ENCODE peak calls at places on chromosomes 7 and 10, in seven cellular contexts. One of them, this sample, is unnamed.

GRCh38 chr7:73909996-73910395 is 49.0 kb downstream of the TMEM270 start:
- DNase-seq in colonic mucosa: no peak
- DNase-seq in activated CD8-positive, alpha-beta memory T cell treated with anti-CD3 and anti-CD28 coated beads for 24 hours: no peak
- DNase-seq in effector memory CD4-positive, alpha-beta T cell: no peak
- DNase-seq in left cardiac atrium: no peak
- DNase-seq in effector memory CD8-positive, alpha-beta T cell: no peak
- DNase-seq in WERI-Rb-1: no peak
- DNase-seq in this sample: no peak

GRCh38 chr7:17663056-17663675 is 277.1 kb downstream of the SNX13 start:
- DNase-seq in effector memory CD8-positive, alpha-beta T cell: no peak
- DNase-seq in colonic mucosa: no peak
- DNase-seq in WERI-Rb-1: no peak
- DNase-seq in left cardiac atrium: no peak
- DNase-seq in effector memory CD4-positive, alpha-beta T cell: no peak
- DNase-seq in activated CD8-positive, alpha-beta memory T cell treated with anti-CD3 and anti-CD28 coated beads for 24 hours: no peak
- DNase-seq in this sample: no peak

GRCh38 chr7:69683002-69683401 is 84.7 kb downstream of the AUTS2 start:
- DNase-seq in colonic mucosa: no peak
- DNase-seq in WERI-Rb-1: no peak
- DNase-seq in effector memory CD4-positive, alpha-beta T cell: no peak
- DNase-seq in left cardiac atrium: no peak
- DNase-seq in effector memory CD8-positive, alpha-beta T cell: no peak
- DNase-seq in activated CD8-positive, alpha-beta memory T cell treated with anti-CD3 and anti-CD28 coated beads for 24 hours: no peak
- DNase-seq in this sample: no peak

GRCh38 chr7:33547880-33548279 is 357.5 kb upstream of the BMPER start:
- DNase-seq in WERI-Rb-1: no peak
- DNase-seq in left cardiac atrium: no peak
- DNase-seq in effector memory CD4-positive, alpha-beta T cell: no peak
- DNase-seq in activated CD8-positive, alpha-beta memory T cell treated with anti-CD3 and anti-CD28 coated beads for 24 hours: no peak
- DNase-seq in effector memory CD8-positive, alpha-beta T cell: no peak
- DNase-seq in colonic mucosa: no peak
- DNase-seq in this sample: no peak

GRCh38 chr10:15314482-15315070 is 56.5 kb downstream of the FAM171A1 start:
- DNase-seq in colonic mucosa: no peak
- DNase-seq in activated CD8-positive, alpha-beta memory T cell treated with anti-CD3 and anti-CD28 coated beads for 24 hours: no peak
- DNase-seq in effector memory CD4-positive, alpha-beta T cell: no peak
- DNase-seq in WERI-Rb-1: no peak
- DNase-seq in effector memory CD8-positive, alpha-beta T cell: no peak
- DNase-seq in left cardiac atrium: no peak
- DNase-seq in this sample: no peak

GRCh38 chr7:26199301-26200112 is 1.0 kb downstream of the HNRNPA2B1 start:
- DNase-seq in activated CD8-positive, alpha-beta memory T cell treated with anti-CD3 and anti-CD28 coated beads for 24 hours: peak; percentile 85
- DNase-seq in left cardiac atrium: peak; percentile 70
- DNase-seq in effector memory CD8-positive, alpha-beta T cell: peak; percentile 57
- DNase-seq in effector memory CD4-positive, alpha-beta T cell: peak; percentile 31
- DNase-seq in colonic mucosa: peak; percentile 67
- DNase-seq in WERI-Rb-1: peak; percentile 62
- DNase-seq in this sample: peak; percentile 70

GRCh38 chr10:123491692-123492415 is 174.3 kb upstream of the GPR26 start:
- DNase-seq in WERI-Rb-1: no peak
- DNase-seq in effector memory CD4-positive, alpha-beta T cell: no peak
- DNase-seq in left cardiac atrium: no peak
- DNase-seq in colonic mucosa: no peak
- DNase-seq in activated CD8-positive, alpha-beta memory T cell treated with anti-CD3 and anti-CD28 coated beads for 24 hours: no peak
- DNase-seq in effector memory CD8-positive, alpha-beta T cell: no peak
- DNase-seq in this sample: no peak

GRCh38 chr10:102504179-102504975 is 605 bp downstream of the SUFU start:
- DNase-seq in activated CD8-positive, alpha-beta memory T cell treated with anti-CD3 and anti-CD28 coated beads for 24 hours: no peak
- DNase-seq in left cardiac atrium: peak; percentile 38
- DNase-seq in colonic mucosa: peak; percentile 47
- DNase-seq in effector memory CD4-positive, alpha-beta T cell: no peak
- DNase-seq in WERI-Rb-1: peak; percentile 36
- DNase-seq in effector memory CD8-positive, alpha-beta T cell: no peak
- DNase-seq in this sample: peak; percentile 59

GRCh38 chr10:61779950-61780659 is 117.4 kb downstream of the CABCOCO1 start:
- DNase-seq in effector memory CD8-positive, alpha-beta T cell: no peak
- DNase-seq in activated CD8-positive, alpha-beta memory T cell treated with anti-CD3 and anti-CD28 coated beads for 24 hours: no peak
- DNase-seq in WERI-Rb-1: no peak
- DNase-seq in effector memory CD4-positive, alpha-beta T cell: no peak
- DNase-seq in colonic mucosa: peak; percentile 43
- DNase-seq in left cardiac atrium: peak; percentile 65
- DNase-seq in this sample: no peak

GRCh38 chr7:38542156-38542555 is 89.0 kb downstream of the AMPH start:
- DNase-seq in WERI-Rb-1: no peak
- DNase-seq in left cardiac atrium: no peak
- DNase-seq in colonic mucosa: no peak
- DNase-seq in activated CD8-positive, alpha-beta memory T cell treated with anti-CD3 and anti-CD28 coated beads for 24 hours: no peak
- DNase-seq in effector memory CD4-positive, alpha-beta T cell: no peak
- DNase-seq in effector memory CD8-positive, alpha-beta T cell: no peak
- DNase-seq in this sample: no peak

GRCh38 chr10:118698421-118698820 is 56.3 kb downstream of the CACUL1 start:
- DNase-seq in activated CD8-positive, alpha-beta memory T cell treated with anti-CD3 and anti-CD28 coated beads for 24 hours: peak; percentile 84
- DNase-seq in left cardiac atrium: peak; percentile 50
- DNase-seq in colonic mucosa: peak; percentile 44
- DNase-seq in effector memory CD8-positive, alpha-beta T cell: peak; percentile 59
- DNase-seq in WERI-Rb-1: no peak
- DNase-seq in effector memory CD4-positive, alpha-beta T cell: peak; percentile 56
- DNase-seq in this sample: no peak

GRCh38 chr7:117127585-117128168 is 174.4 kb downstream of the ST7 start:
- DNase-seq in left cardiac atrium: peak; percentile 52
- DNase-seq in WERI-Rb-1: peak; percentile 17
- DNase-seq in effector memory CD8-positive, alpha-beta T cell: peak; percentile 38
- DNase-seq in colonic mucosa: peak; percentile 60
- DNase-seq in effector memory CD4-positive, alpha-beta T cell: no peak
- DNase-seq in activated CD8-positive, alpha-beta memory T cell treated with anti-CD3 and anti-CD28 coated beads for 24 hours: peak; percentile 61
- DNase-seq in this sample: peak; percentile 36

GRCh38 chr7:131544449-131545425 is 11.7 kb downstream of the PODXL start:
- DNase-seq in colonic mucosa: no peak
- DNase-seq in effector memory CD4-positive, alpha-beta T cell: no peak
- DNase-seq in activated CD8-positive, alpha-beta memory T cell treated with anti-CD3 and anti-CD28 coated beads for 24 hours: no peak
- DNase-seq in left cardiac atrium: no peak
- DNase-seq in effector memory CD8-positive, alpha-beta T cell: no peak
- DNase-seq in WERI-Rb-1: peak; percentile 43
- DNase-seq in this sample: no peak

GRCh38 chr7:128811631-128812430 is 18.4 kb upstream of the FLNC start:
- DNase-seq in effector memory CD8-positive, alpha-beta T cell: no peak
- DNase-seq in left cardiac atrium: no peak
- DNase-seq in colonic mucosa: no peak
- DNase-seq in WERI-Rb-1: no peak
- DNase-seq in effector memory CD4-positive, alpha-beta T cell: no peak
- DNase-seq in activated CD8-positive, alpha-beta memory T cell treated with anti-CD3 and anti-CD28 coated beads for 24 hours: no peak
- DNase-seq in this sample: no peak

GRCh38 chr7:65339257-65339656 is 34.4 kb upstream of the ZNF92 start:
- DNase-seq in effector memory CD8-positive, alpha-beta T cell: no peak
- DNase-seq in effector memory CD4-positive, alpha-beta T cell: no peak
- DNase-seq in left cardiac atrium: no peak
- DNase-seq in WERI-Rb-1: no peak
- DNase-seq in colonic mucosa: no peak
- DNase-seq in activated CD8-positive, alpha-beta memory T cell treated with anti-CD3 and anti-CD28 coated beads for 24 hours: no peak
- DNase-seq in this sample: no peak

GRCh38 chr10:36266923-36267322 is 624.8 kb upstream of the FZD8 start:
- DNase-seq in activated CD8-positive, alpha-beta memory T cell treated with anti-CD3 and anti-CD28 coated beads for 24 hours: no peak
- DNase-seq in effector memory CD4-positive, alpha-beta T cell: no peak
- DNase-seq in WERI-Rb-1: no peak
- DNase-seq in colonic mucosa: no peak
- DNase-seq in effector memory CD8-positive, alpha-beta T cell: no peak
- DNase-seq in left cardiac atrium: no peak
- DNase-seq in this sample: no peak

GRCh38 chr10:78623577-78624215 is 445.1 kb upstream of the ZMIZ1 start:
- DNase-seq in effector memory CD4-positive, alpha-beta T cell: no peak
- DNase-seq in activated CD8-positive, alpha-beta memory T cell treated with anti-CD3 and anti-CD28 coated beads for 24 hours: no peak
- DNase-seq in effector memory CD8-positive, alpha-beta T cell: no peak
- DNase-seq in left cardiac atrium: no peak
- DNase-seq in colonic mucosa: no peak
- DNase-seq in WERI-Rb-1: no peak
- DNase-seq in this sample: no peak

GRCh38 chr10:80528185-80528700 is 9.5 kb upstream of the SH2D4B start:
- DNase-seq in effector memory CD8-positive, alpha-beta T cell: no peak
- DNase-seq in colonic mucosa: no peak
- DNase-seq in effector memory CD4-positive, alpha-beta T cell: no peak
- DNase-seq in left cardiac atrium: no peak
- DNase-seq in WERI-Rb-1: no peak
- DNase-seq in activated CD8-positive, alpha-beta memory T cell treated with anti-CD3 and anti-CD28 coated beads for 24 hours: no peak
- DNase-seq in this sample: no peak

GRCh38 chr10:116892873-116893685 is 43.8 kb downstream of the ENO4 start:
- DNase-seq in effector memory CD4-positive, alpha-beta T cell: no peak
- DNase-seq in colonic mucosa: no peak
- DNase-seq in left cardiac atrium: no peak
- DNase-seq in WERI-Rb-1: peak; percentile 84
- DNase-seq in activated CD8-positive, alpha-beta memory T cell treated with anti-CD3 and anti-CD28 coated beads for 24 hours: no peak
- DNase-seq in effector memory CD8-positive, alpha-beta T cell: no peak
- DNase-seq in this sample: no peak

GRCh38 chr10:49194212-49194920 is 6.2 kb upstream of the TMEM273 start:
- DNase-seq in WERI-Rb-1: no peak
- DNase-seq in activated CD8-positive, alpha-beta memory T cell treated with anti-CD3 and anti-CD28 coated beads for 24 hours: no peak
- DNase-seq in effector memory CD4-positive, alpha-beta T cell: no peak
- DNase-seq in left cardiac atrium: no peak
- DNase-seq in effector memory CD8-positive, alpha-beta T cell: no peak
- DNase-seq in colonic mucosa: no peak
- DNase-seq in this sample: no peak

GRCh38 chr10:54081950-54082349 is 719.1 kb downstream of the PCDH15 start:
- DNase-seq in activated CD8-positive, alpha-beta memory T cell treated with anti-CD3 and anti-CD28 coated beads for 24 hours: no peak
- DNase-seq in colonic mucosa: no peak
- DNase-seq in WERI-Rb-1: no peak
- DNase-seq in left cardiac atrium: no peak
- DNase-seq in effector memory CD8-positive, alpha-beta T cell: no peak
- DNase-seq in effector memory CD4-positive, alpha-beta T cell: no peak
- DNase-seq in this sample: no peak

GRCh38 chr10:34116780-34117179 is 698.3 kb downstream of the PARD3 start:
- DNase-seq in colonic mucosa: no peak
- DNase-seq in left cardiac atrium: no peak
- DNase-seq in effector memory CD4-positive, alpha-beta T cell: no peak
- DNase-seq in WERI-Rb-1: no peak
- DNase-seq in effector memory CD8-positive, alpha-beta T cell: no peak
- DNase-seq in activated CD8-positive, alpha-beta memory T cell treated with anti-CD3 and anti-CD28 coated beads for 24 hours: no peak
- DNase-seq in this sample: no peak

This sample was measured in glutamatergic neuron.